ENCODE peak calls at places on chromosomes 6 and 20, in five cellular contexts. H is H1, G is HepG2, L is GM12891, N is K562. U is an unnamed sample.

GRCh38 chr20:34111057-34111711 is 859 bp downstream of the EIF2S2 start:
- DNase-seq in H (no peak), G (no peak), L (no peak), N (no peak), U (no peak)

GRCh38 chr6:131954775-131955107 is 3.6 kb upstream of the CCN2 start:
- DNase-seq in H (no peak), G (peak), L (no peak), N (no peak), U (no peak)

GRCh38 chr20:63060057-63060991 is 53.6 kb upstream of the BHLHE23 start:
- DNase-seq in H (peak), G (no peak), L (no peak), N (no peak), U (no peak)

GRCh38 chr6:47478233-47479155 is 905 bp downstream of the CD2AP start:
- DNase-seq in H (peak), G (peak), L (no peak), N (peak), U (no peak)

GRCh38 chr6:17354700-17355403 is 38.5 kb upstream of the CAP2 start:
- DNase-seq in H (no peak), G (peak), L (no peak), N (no peak), U (no peak)

GRCh38 chr6:39217177-39217864 is 12.0 kb downstream of the KCNK5 start:
- DNase-seq in H (no peak), G (no peak), L (no peak), N (no peak), U (no peak)

GRCh38 chr6:32973144-32973854 is 4.9 kb downstream of the BRD2 start:
- DNase-seq in H (peak), G (peak), L (no peak), N (no peak), U (no peak)

GRCh38 chr20:44089987-44090674 is 96.9 kb downstream of the JPH2 start:
- DNase-seq in H (no peak), G (peak), L (no peak), N (peak), U (no peak)

GRCh38 chr6:5315883-5316282 is 54.6 kb downstream of the FARS2 start:
- DNase-seq in H (no peak), G (no peak), L (no peak), N (no peak), U (no peak)

GRCh38 chr20:23626040-23626620 is 11.6 kb downstream of the CST3 start:
- DNase-seq in H (no peak), G (no peak), L (no peak), N (peak), U (no peak)

GRCh38 chr6:36847152-36847551 is 7.9 kb upstream of the CPNE5 start:
- DNase-seq in H (no peak), G (no peak), L (no peak), N (no peak), U (no peak)

GRCh38 chr6:24549674-24550418 is 55.1 kb downstream of the ALDH5A1 start:
- DNase-seq in H (no peak), G (peak), L (no peak), N (no peak), U (no peak)

GRCh38 chr20:19888269-19888669 is 128.9 kb upstream of the NAA20 start:
- DNase-seq in H (no peak), G (no peak), L (no peak), N (no peak), U (no peak)

GRCh38 chr20:33914871-33915270 is 78.8 kb upstream of the RALY start:
- DNase-seq in H (no peak), G (peak), L (no peak), N (no peak), U (no peak)

GRCh38 chr6:10463491-10464481 is 48.9 kb upstream of the TFAP2A start:
- DNase-seq in H (no peak), G (no peak), L (no peak), N (peak), U (no peak)

GRCh38 chr20:14334306-14334930 is 3.0 kb downstream of the FLRT3 start:
- DNase-seq in H (no peak), G (peak), L (no peak), N (no peak), U (no peak)
- TF ChIP-seq TAF1 in H (no peak), G (no peak), L (no peak), N (no peak), U (no peak)

DNA sequence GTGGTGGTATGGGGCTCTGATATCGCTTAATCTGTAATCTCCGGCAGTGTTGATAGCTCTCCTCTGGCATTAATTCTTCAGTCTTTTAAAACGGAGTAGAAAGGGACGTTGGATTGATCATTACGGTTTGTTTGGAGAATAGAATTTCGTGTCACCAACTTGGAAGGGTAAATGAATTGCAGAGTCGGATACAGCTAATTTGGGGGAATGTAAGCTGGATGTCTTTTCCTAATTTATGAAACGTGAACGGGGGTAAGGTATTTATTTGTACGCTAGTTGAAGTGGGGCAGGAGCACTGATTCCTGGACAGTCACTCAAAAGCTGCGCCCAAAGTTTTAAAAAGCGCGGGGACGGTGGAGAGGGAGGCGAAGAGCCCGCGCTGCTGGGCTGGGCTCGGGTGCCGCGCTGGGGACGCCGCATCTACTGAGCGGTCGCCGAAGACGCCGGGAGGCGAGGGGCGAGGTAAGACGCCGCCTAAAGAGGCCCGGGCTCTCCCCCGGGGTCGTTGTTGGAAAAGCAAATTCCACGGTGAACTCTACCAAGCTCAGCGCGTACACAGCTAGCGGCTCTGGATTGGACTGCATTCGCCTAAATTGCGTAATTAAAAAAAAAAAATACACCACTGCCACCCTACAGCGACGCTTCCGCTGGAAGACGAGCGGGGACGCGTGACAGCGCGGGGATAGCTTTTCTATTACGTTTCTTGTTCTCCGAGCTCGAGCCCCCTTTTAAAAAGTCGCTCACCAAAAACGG is 92.2 kb upstream of the PRDM1 start:
- DNase-seq in H (peak), G (no peak), L (no peak), N (no peak), U (no peak)
- TF ChIP-seq POLR2AphosphoS5 in H (no peak), G (no peak), L (no peak), N (no peak), U (no peak)

GRCh38 chr6:3157151-3157933 is at the start of gene TUBB2A:
- DNase-seq in H (peak), G (peak), L (peak), N (peak), U (peak)
- TF ChIP-seq POLR2A in H (peak), G (peak), L (peak), N (peak), U (peak)

GRCh38 chr6:44004625-44005506 is 122.4 kb downstream of the MRPL14 start:
- DNase-seq in H (no peak), G (no peak), L (no peak), N (no peak), U (no peak)
- TF ChIP-seq TAF1 in H (no peak), G (no peak), L (no peak), N (no peak), U (no peak)

DNA sequence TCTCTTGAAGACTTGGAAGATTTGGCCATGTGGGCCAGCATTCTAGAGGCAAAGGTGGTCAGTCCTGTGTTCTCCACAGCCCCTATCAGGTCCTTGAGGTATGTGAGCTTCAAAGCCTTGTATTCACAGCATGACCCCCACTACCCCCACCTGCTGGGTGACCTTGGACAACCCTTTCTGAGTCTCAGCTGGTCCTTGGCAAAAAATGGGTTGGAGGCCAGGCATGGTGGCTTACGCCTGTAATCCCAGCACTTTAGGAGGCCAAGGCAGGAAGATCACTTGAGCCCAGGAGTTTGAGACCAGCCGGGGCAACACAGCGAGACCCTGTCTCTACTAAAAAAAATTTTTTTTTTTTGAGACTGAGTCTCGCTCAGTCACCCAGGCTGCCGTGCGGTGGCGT is 42.6 kb downstream of the UBE2V1 start:
- DNase-seq in H (no peak), G (peak), L (no peak), N (no peak), U (no peak)
- TF ChIP-seq POLR2AphosphoS5 in H (no peak), G (no peak), L (no peak), N (no peak), U (no peak)